ENCODE peak calls at places on chromosomes 13 and 19, in ten cellular contexts. R, E, T, D, F, B, C, O, Z and X are unnamed samples.

GRCh38 chr19:46756544-46756888 is 10.3 kb upstream of the STRN4 start:
- DNase-seq in R (no peak), T (no peak), C (no peak), E (no peak), B (no peak), D (no peak), O (no peak), Z (no peak), F (no peak), X (peak; percentile 78)

GRCh38 chr13:36736119-36736726 is 62.4 kb downstream of the SERTM1 start:
- DNase-seq in F (no peak), D (peak; percentile 80), E (no peak), T (peak; percentile 52), R (no peak), B (peak; percentile 28), C (peak; percentile 28), Z (peak; percentile 11), O (peak; percentile 45), X (peak; percentile 22)

GRCh38 chr19:32041681-32042292 is 303.6 kb upstream of the ZNF507 start:
- DNase-seq in D (peak; percentile 56), F (no peak), B (peak; percentile 35), T (peak; percentile 46), R (no peak), Z (no peak), E (no peak), C (no peak), O (peak; percentile 10), X (peak; percentile 41)

GRCh38 chr13:73173160-73173905 is 114.5 kb downstream of the KLF5 start:
- DNase-seq in B (no peak), Z (no peak), E (no peak), D (no peak), R (no peak), T (no peak), O (no peak), C (no peak), F (no peak), X (no peak)

GRCh38 chr19:19459099-19459498 is 53.6 kb downstream of the GATAD2A start:
- DNase-seq in E (no peak), Z (no peak), T (no peak), R (no peak), B (no peak), C (no peak), F (no peak), D (peak; percentile 37), O (no peak), X (no peak)

GRCh38 chr13:93450226-93450625 is 223.6 kb downstream of the GPC6 start:
- DNase-seq in E (no peak), T (no peak), F (no peak), Z (no peak), R (no peak), D (peak; percentile 80), B (no peak), C (no peak), O (no peak), X (no peak)

GRCh38 chr19:17202713-17203112 is 12.4 kb upstream of the USE1 start:
- DNase-seq in O (no peak), T (no peak), E (no peak), B (no peak), R (no peak), Z (no peak), D (no peak), C (no peak), F (no peak), X (no peak)

GRCh38 chr19:54464624-54465266 is 1.2 kb upstream of the LENG9 start:
- DNase-seq in Z (peak; percentile 93), D (peak; percentile 92), F (peak; percentile 79), R (peak; percentile 97), C (peak; percentile 74), B (peak; percentile 89), T (peak; percentile 89), O (peak; percentile 80), E (peak; percentile 91), X (peak; percentile 94)

GRCh38 chr19:15123900-15124299 is 16.7 kb downstream of the SYDE1 start:
- DNase-seq in F (peak; percentile 54), O (no peak), C (no peak), E (peak; percentile 58), T (no peak), D (no peak), R (no peak), B (peak; percentile 86), Z (no peak), X (no peak)

GRCh38 chr13:105410602-105411001 is 1124.9 kb downstream of the EFNB2 start:
- DNase-seq in B (peak; percentile 29), D (peak; percentile 61), Z (no peak), O (no peak), R (no peak), T (peak; percentile 39), E (peak; percentile 40), F (peak; percentile 52), C (no peak), X (peak; percentile 50)

GRCh38 chr13:105345116-105345515 is 1190.3 kb downstream of the EFNB2 start:
- DNase-seq in E (no peak), C (no peak), T (no peak), F (no peak), Z (no peak), B (no peak), D (no peak), O (no peak), R (no peak), X (no peak)

DNA sequence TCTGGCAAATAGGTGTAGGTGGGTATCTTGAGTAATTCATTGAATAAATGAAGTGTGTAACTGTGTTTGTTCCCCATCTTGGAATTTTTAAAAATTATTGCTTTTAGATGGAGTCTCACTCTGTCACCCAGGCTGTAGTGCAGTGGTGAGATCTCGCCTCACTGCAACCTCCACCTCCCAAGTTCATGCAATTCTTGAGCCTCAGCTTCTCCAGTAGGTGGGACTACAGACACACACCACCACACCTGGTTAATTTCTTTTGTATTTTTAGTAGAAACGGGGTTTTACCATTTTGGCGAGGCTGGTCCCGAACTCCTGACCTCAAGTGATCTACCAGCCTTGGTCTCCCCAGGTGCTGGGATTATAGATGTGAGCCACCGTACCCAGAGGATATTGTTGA is 7.9 kb upstream of the CYP2A6 start:
- DNase-seq in B (no peak), C (no peak), F (no peak), R (no peak), O (no peak), Z (no peak), T (no peak), D (no peak), E (no peak), X (no peak)
- TF ChIP-seq CTCF in B (no peak), C (no peak), F (no peak), R (no peak), O (no peak), Z (no peak), T (no peak), D (no peak), E (no peak), X (no peak)

DNA sequence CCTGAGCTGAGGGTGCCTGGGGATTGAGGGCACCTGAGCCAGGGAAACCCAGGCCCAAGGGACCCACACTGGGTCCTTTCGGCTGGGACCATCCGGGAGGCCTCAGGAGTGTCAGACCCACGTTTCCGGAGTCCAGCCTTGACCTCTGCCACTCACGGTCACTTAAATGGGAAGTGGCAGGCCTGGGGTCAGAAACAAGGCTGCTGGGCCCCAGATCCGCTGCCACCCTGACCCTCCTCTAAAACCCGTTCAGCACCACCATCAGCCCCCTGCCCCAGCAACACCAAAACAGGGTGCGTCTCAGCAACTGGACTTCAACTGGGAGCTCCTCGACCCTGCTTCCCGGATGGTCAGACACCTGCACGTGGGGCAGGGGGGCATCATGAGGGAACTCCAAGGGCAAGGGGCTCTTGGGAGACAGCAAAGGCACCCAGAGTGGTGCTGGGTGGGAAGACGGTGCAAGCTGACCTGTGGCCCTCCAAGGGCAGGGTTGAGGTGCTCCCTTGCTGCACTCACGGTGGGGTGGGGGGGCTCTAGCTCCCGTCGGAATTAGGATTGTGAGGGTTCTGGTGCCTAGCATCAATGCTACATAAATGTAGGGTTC is 1.2 kb upstream of the PLPP2 start:
- DNase-seq in Z (no peak), T (no peak), D (no peak), O (no peak), E (no peak), R (no peak), C (no peak), F (no peak), B (no peak), X (no peak)
- H3K27me3 ChIP-seq in Z (no peaks in the 10 kb centered on the region), T (no peaks in the 10 kb centered on the region), D (peaks cover 71% of the 10 kb centered on the region), O (peaks cover 10% of the 10 kb centered on the region), E (peaks cover 4% of the 10 kb centered on the region), R (peaks cover 54% of the 10 kb centered on the region), C (peaks cover 22% of the 10 kb centered on the region), F (peaks cover 23% of the 10 kb centered on the region), B (peaks cover 43% of the 10 kb centered on the region), X (no peaks in the 10 kb centered on the region)

DNA sequence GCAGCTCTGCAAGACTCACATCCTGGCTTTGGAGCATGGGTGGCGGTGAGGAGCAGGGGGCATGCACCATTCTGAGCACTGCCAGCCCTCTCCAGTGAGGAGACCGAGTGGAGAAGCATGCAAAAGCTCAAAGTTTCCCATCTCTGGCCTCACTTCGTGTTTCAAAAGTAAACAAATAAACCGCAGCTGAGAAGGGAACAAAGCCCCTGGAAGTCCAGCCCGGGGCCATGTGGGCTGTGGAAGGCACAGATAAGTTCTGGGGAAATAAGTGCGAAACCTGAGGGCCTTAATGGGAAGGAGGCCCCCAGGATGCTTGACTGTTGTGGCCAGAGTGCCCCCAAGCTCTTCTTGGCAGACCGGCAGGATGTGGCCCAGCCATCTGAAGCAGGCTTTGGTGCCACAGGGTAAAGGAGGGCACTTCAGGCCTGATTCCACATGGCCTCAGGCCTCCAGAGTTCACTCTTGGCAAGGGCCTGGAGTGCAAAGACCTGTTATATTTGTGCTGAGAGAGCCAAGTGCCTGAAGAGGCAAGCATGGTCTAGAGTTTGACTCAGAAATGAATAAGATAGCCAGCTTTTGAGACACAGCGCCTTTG is 1.2 kb downstream of the MEDAG start:
- DNase-seq in F (no peak), D (peak; percentile 65), T (no peak), O (no peak), Z (no peak), E (no peak), R (peak; percentile 90), C (no peak), B (no peak), X (no peak)
- H3K4me3 ChIP-seq in F (no peak overlapping the region), D (no peak overlapping the region), T (no peak overlapping the region), O (peak overlapping the region; percentile 72), Z (no peak overlapping the region), E (peak overlapping the region; percentile 60), R (peak overlapping the region; percentile 58), C (no peak overlapping the region), B (peak overlapping the region; percentile 31), X (peak overlapping the region; percentile 44)

DNA sequence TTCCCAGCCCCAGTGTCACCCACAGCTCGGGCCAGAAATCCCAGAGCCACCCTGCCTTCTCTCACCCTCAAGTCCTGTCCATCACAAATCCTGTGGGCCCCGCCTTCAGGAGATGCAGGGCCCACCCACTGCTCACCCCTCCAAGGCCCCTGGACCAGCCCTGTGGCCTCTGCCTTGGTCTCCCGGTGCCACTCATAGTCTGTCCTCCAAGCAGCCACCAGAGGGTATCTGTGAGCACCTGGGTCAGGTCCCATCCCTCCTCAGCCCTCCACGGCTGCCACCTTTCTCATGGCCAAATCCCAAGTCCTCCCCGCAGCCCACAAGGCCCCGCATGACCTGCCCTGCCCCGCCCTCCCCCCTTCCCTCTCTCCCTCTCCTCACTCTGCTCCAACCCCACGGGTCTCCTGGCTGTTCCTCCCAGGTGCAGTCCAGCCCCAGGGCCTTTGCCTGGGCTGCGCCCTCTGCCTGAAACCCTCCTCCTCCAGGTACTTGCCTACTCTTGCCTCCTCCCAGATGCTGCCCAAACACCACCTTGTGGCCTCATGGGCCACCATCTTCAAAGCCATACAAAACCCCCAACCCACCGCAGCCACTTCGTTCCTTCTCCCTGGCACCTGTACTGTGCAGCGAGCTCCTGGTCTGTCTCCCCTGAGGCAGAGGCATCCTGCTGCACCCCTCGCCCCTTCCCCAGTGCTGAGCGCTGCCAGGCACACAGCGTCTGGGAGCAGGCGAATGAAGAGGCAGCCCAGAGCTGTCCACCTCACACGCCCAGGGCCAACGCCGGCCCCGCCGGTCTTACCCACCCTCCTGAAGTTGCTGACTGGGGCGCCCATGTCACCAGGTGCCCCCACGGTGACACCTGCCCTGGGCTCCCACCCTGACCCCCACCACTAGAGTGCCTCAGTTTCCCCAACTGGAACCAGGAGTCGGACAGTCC is 13.2 kb upstream of the UQCR11 start:
- DNase-seq in E (no peak), O (no peak), F (no peak), T (no peak), Z (peak; percentile 46), B (no peak), C (no peak), R (no peak), D (peak; percentile 20), X (peak; percentile 60)
- TF ChIP-seq CTCF in E (peak; percentile 23), O (peak; percentile 56), F (no peak), T (no peak), Z (peak; percentile 45), B (peak; percentile 18), C (no peak), R (peak; percentile 9), D (peak; percentile 30), X (no peak)